ENCODE peak calls at places on chromosomes 13 and 19, in four cellular contexts. Z is K562, L is HepG2, N is GM12878. R is an unnamed sample.

GRCh38 chr13:94416454-94417080 is 62.9 kb downstream of the DCT start:
- DNase-seq in Z (peak), L (peak), N (no peak), R (peak)

GRCh38 chr19:17615889-17616685 is 60.6 kb downstream of the COLGALT1 start:
- DNase-seq in Z (peak), L (no peak), N (no peak), R (no peak)

GRCh38 chr13:26019881-26020535 is 31.8 kb downstream of the SHISA2 start:
- DNase-seq in Z (no peak), L (no peak), N (no peak), R (no peak)

GRCh38 chr13:111031531-111031961 is 83.6 kb upstream of the ARHGEF7 start:
- DNase-seq in Z (no peak), L (no peak), N (no peak), R (no peak)

GRCh38 chr19:16273005-16273404 is 51.6 kb upstream of the KLF2 start:
- DNase-seq in Z (no peak), L (no peak), N (no peak), R (no peak)

GRCh38 chr13:44747179-44747578 is 171.0 kb upstream of the TSC22D1 start:
- DNase-seq in Z (no peak), L (no peak), N (no peak), R (no peak)

GRCh38 chr13:42487221-42487620 is 86.7 kb upstream of the TNFSF11 start:
- DNase-seq in Z (no peak), L (no peak), N (no peak), R (no peak)

GRCh38 chr13:75452564-75452963 is 29.4 kb downstream of the TBC1D4 start:
- DNase-seq in Z (no peak), L (no peak), N (no peak), R (no peak)

GRCh38 chr19:21604351-21604926 is 99.0 kb downstream of the ZNF429 start:
- DNase-seq in Z (no peak), L (no peak), N (no peak), R (no peak)

GRCh38 chr19:44621367-44621766 is 8.0 kb downstream of the IGSF23 start:
- DNase-seq in Z (no peak), L (no peak), N (no peak), R (no peak)

GRCh38 chr19:44620667-44621066 is 7.3 kb downstream of the IGSF23 start:
- DNase-seq in Z (no peak), L (no peak), N (no peak), R (no peak)

GRCh38 chr19:44623626-44624025 is 10.3 kb downstream of the IGSF23 start:
- DNase-seq in Z (no peak), L (no peak), N (no peak), R (no peak)

GRCh38 chr19:44624840-44625354 is 11.5 kb downstream of the IGSF23 start:
- DNase-seq in Z (no peak), L (no peak), N (no peak), R (no peak)

GRCh38 chr19:44623080-44623479 is 9.7 kb downstream of the IGSF23 start:
- DNase-seq in Z (no peak), L (no peak), N (no peak), R (no peak)
- TF ChIP-seq RAD21 in Z (no peak), L (no peak), N (no peak), R (no peak)

GRCh38 chr19:14091086-14091884 is 734 bp upstream of the SAMD1 start:
- DNase-seq in Z (peak), L (peak), N (no peak), R (peak)
- TF ChIP-seq ESRRA in Z (no peak), L (no peak), N (no peak), R (no peak)

DNA sequence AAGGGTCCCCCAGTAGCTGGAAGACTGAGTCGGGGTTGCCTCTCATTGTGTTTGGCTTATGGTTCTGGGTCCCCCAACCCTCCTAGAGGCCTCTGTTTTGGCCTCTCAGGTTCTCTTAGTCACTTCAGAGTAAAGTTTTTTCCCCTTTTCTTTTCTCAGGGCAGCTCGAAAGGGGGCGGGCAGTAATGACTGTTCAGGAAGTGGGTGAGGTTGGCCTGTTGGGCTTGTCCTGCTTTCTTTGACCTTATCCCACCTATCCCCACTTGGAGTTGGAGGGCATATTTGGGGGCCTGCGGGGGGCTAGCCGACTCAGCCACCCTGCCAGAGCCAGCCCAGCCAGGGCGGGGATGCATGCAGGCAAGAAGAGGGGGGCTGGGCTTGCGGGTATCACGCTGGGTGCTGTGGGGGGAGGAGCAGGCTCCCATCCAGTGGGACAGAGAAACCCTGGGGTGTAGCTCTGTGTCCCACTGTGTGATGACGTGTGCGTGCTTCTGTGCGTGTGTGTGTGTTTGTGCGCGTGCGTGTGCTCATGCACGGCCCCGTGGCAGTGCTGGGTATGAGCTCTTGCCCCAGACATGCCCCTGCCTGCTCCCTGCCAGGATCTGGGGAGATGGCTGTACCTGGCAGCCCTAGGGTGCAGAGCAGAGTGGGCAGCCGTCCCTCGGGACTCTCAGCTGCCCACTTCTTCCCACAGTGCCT is 1.4 kb downstream of the CIC start:
- DNase-seq in Z (peak), L (no peak), N (no peak), R (peak)
- TF ChIP-seq RAD21 in Z (no peak), L (no peak), N (no peak), R (no peak)

GRCh38 chr13:23751195-23751594 is 138.0 kb downstream of the MIPEP start:
- DNase-seq in Z (no peak), L (peak), N (peak), R (peak)

GRCh38 chr13:23755040-23755439 is 134.2 kb downstream of the MIPEP start:
- DNase-seq in Z (no peak), L (peak), N (no peak), R (no peak)

GRCh38 chr13:23754506-23754905 is 134.7 kb downstream of the MIPEP start:
- DNase-seq in Z (no peak), L (peak), N (no peak), R (no peak)

GRCh38 chr13:23752111-23753001 is 136.8 kb downstream of the MIPEP start:
- DNase-seq in Z (no peak), L (no peak), N (peak), R (no peak)

GRCh38 chr13:23753523-23753922 is 135.7 kb downstream of the MIPEP start:
- DNase-seq in Z (no peak), L (peak), N (no peak), R (peak)
- TF ChIP-seq ESRRA in Z (no peak), L (no peak), N (no peak), R (no peak)

GRCh38 chr13:50685491-50685890 is 158.0 kb downstream of the DLEU7 start:
- DNase-seq in Z (peak), L (no peak), N (no peak), R (no peak)
- TF ChIP-seq RAD21 in Z (no peak), L (no peak), N (no peak), R (no peak)

GRCh38 chr19:49684983-49685553 is 4.3 kb upstream of the ADM5 start:
- DNase-seq in Z (no peak), L (no peak), N (no peak), R (no peak)

GRCh38 chr19:49687150-49687549 is 2.2 kb upstream of the ADM5 start:
- DNase-seq in Z (no peak), L (no peak), N (no peak), R (no peak)

GRCh38 chr19:49687566-49688316 is 1.7 kb upstream of the ADM5 start:
- DNase-seq in Z (no peak), L (no peak), N (no peak), R (no peak)

GRCh38 chr19:49685845-49686332 is 3.5 kb upstream of the ADM5 start:
- DNase-seq in Z (no peak), L (no peak), N (no peak), R (no peak)

DNA sequence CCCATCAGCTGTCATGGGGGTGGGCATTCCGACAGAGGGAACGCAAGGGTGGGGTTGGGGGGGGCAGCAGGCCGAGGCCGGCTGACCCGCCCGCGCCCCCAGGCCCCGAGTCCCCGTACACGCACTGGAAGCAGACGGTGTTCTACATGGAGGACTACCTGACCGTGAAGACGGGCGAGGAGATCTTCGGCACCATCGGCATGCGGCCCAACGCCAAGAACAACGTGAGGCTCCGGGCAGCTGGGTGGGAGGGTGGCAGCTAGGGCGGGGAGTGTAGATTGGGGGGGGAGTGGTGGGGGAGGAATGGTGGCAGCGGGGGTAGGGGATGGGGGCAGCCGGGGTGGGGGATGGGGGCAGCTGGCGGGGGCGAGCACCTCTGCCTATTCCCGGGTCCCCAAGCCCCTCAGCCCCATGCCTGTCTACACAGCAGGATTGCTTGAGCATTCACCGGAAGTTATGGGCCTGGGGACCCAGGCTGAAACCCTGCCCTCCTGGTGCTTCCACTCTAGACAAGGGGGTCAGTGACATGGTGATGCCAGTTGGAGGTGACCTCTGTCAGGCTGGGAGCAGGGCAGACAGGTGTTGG is 2.8 kb upstream of the ADM5 start:
- DNase-seq in Z (no peak), L (no peak), N (no peak), R (no peak)
- TF ChIP-seq ESRRA in Z (no peak), L (no peak), N (no peak), R (no peak)

R was measured in A549.